ENCODE peak calls at places on chromosome 17, in four cellular contexts. X is cardiac muscle cell, K is kidney epithelial cell, J is MCF 10A. Z is an unnamed sample.

GRCh38 chr17:17382060-17382449 is 78.9 kb downstream of the NT5M start:
- DNase-seq in J (no peak), K (no peak), X (no peak), Z (no peak)

GRCh38 chr17:2064511-2064910 is 9.6 kb downstream of the HIC1 start:
- DNase-seq in K (no peak), X (peak), J (no peak), Z (no peak)

GRCh38 chr17:1179635-1180433 is at the start of gene ABR:
- DNase-seq in J (peak), K (no peak), X (peak), Z (no peak)

GRCh38 chr17:2087597-2088211 is 32.8 kb downstream of the HIC1 start:
- DNase-seq in K (no peak), J (no peak), X (peak), Z (no peak)

GRCh38 chr17:71349908-71350600 is 770.8 kb upstream of the SOX9 start:
- DNase-seq in J (no peak), K (no peak), X (peak), Z (no peak)

GRCh38 chr17:81541123-81541522 is 11.0 kb downstream of the FAAP100 start:
- DNase-seq in K (no peak), J (no peak), X (no peak), Z (no peak)

GRCh38 chr17:2398655-2399571 is 1.9 kb downstream of the MNT start:
- DNase-seq in K (no peak), X (peak), J (peak), Z (peak)

GRCh38 chr17:51371732-51372151 is 111.4 kb downstream of the UTP18 start:
- DNase-seq in X (peak), K (no peak), J (peak), Z (peak)

GRCh38 chr17:36188891-36189306 is 7.7 kb downstream of the CCL3L1 start:
- DNase-seq in J (no peak), X (peak), K (no peak), Z (no peak)

GRCh38 chr17:74454197-74455024 is 12.0 kb upstream of the CD300A start:
- DNase-seq in J (peak), K (no peak), X (peak), Z (peak)

DNA sequence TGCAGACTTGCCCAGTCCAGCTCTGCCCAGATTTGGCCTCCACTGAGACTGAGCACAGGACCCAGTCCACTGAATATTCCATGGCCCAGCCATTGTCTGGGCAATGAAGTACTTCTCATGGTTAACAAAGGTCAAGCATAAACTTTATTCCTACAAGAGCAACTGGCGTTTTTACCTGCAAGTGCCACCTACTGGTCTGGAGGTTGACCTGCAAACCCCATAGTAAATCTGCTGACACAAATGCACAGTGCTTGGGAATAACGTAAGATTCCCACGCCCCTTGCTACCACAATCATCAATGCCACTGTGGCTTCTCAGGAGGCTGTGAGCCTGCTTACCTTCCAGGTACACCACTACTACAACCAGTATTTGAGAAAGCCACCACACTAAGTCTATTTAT is 170.2 kb downstream of the CEP112 start:
- DNase-seq in J (no peak), K (no peak), X (no peak), Z (no peak)
- TF ChIP-seq CTCF in J (no peak), K (no peak), X (no peak), Z (no peak)

DNA sequence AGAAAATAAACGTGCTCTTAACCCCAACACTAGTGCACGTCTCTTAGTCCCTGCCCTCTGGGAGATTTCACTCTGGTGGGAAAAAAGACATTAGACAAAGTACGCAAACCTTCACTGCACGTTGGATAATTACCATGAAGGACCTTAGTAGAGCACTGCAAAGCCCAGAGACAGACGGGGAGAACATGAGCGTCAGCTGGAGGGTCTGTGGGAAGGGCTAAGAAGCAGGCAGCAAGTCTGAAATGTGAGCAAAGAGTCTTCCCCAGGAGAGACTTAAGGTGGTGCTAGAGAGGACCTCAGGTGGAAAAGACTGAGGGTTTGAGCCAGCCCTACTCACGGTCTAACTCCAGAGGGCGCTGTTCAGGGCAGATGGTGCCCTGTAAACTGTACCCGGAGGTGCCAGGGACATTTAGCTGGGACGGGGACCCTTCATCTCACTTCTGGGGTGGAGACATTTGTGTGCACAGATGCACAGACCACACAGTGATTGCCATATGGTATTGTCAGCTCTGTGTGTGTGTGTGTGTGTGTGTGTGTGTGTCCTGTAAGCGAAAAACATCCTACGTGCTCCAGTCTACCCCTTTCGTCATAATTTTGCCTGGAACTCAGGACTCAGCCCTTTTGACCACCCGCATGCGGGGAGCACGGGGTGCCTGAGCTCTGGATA is 9.9 kb upstream of the STAC2 start:
- DNase-seq in K (peak), J (peak), X (peak), Z (peak)
- TF ChIP-seq CTCF in K (peak), J (peak), X (peak), Z (peak)

GRCh38 chr17:61927211-61928100 is at the start of gene INTS2:
- DNase-seq in J (peak), X (peak), K (peak), Z (peak)
- TF ChIP-seq CTCF in J (no peak), X (no peak), K (no peak), Z (no peak)

GRCh38 chr17:11747441-11747840 is 149.2 kb downstream of the DNAH9 start:
- DNase-seq in X (no peak), J (no peak), K (no peak), Z (no peak)

GRCh38 chr17:11744696-11745095 is 146.4 kb downstream of the DNAH9 start:
- DNase-seq in X (no peak), K (no peak), J (no peak), Z (no peak)

GRCh38 chr17:11739848-11740247 is 141.6 kb downstream of the DNAH9 start:
- DNase-seq in K (no peak), X (no peak), J (no peak), Z (no peak)

GRCh38 chr17:11738151-11738550 is 139.9 kb downstream of the DNAH9 start:
- DNase-seq in X (no peak), J (no peak), K (no peak), Z (no peak)

DNA sequence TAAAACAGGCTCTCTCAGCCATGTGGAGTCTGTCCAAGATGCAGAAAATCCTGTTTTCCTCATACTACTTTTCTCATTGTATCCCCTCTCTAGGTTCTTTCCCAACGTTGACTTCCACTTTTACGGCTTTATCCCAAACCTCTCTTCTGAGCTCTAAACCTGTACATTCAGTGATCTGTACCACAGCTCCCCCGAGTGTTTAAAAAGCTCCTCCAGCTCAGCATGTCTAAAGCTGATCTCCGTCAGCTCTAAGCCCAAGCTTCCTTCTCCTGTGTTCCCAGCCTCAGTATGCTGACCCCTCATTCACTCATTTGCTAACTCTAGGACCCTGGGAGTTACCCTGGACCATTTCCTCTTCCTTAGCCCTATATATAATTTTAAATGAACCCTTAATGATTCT is 144.6 kb downstream of the DNAH9 start:
- DNase-seq in X (no peak), J (no peak), K (no peak), Z (no peak)
- TF ChIP-seq CTCF in X (no peak), J (no peak), K (no peak), Z (no peak)

GRCh38 chr17:29663155-29663554 is 40.4 kb upstream of the CORO6 start:
- DNase-seq in X (peak), K (no peak), J (no peak), Z (no peak)
- TF ChIP-seq CTCF in X (no peak), K (no peak), J (no peak), Z (no peak)

GRCh38 chr17:80361495-80362220 is 53.3 kb upstream of the ENDOV start:
- DNase-seq in K (no peak), J (peak), X (peak), Z (peak)
- TF ChIP-seq CTCF in K (peak), J (peak), X (peak), Z (peak)

GRCh38 chr17:12342609-12343248 is 322.1 kb downstream of the MAP2K4 start:
- DNase-seq in K (no peak), J (peak), X (peak), Z (peak)
- TF ChIP-seq CTCF in K (peak), J (peak), X (peak), Z (no peak)

DNA sequence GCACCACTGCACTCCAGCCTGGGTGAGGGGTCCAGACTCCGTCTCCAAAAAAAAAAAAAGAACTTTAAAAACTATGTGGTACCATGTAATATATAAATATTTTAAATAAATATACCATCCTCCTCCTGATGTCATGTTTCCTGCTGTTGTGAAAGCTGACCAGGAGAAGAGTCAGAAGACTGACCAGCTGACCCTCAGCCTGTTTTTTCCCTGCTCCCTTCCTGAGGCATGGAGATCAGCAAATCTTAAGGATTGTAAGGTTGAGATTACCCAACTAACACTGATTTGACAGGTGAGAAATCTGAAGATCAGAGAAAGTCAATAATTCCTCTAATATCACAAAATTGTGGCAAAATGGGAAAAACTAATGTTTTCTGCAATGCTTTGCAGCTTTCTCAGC is 18.1 kb downstream of the NCOR1 start:
- DNase-seq in K (no peak), X (no peak), J (no peak), Z (no peak)
- TF ChIP-seq CTCF in K (no peak), X (no peak), J (no peak), Z (no peak)

GRCh38 chr17:44095647-44096496 is 25.3 kb downstream of the G6PC3 start:
- DNase-seq in J (peak), K (peak), X (peak), Z (peak)
- TF ChIP-seq CTCF in J (no peak), K (peak), X (peak), Z (peak)

GRCh38 chr17:77794846-77795245 is 163.7 kb upstream of the TNRC6C start:
- DNase-seq in J (no peak), X (no peak), K (no peak), Z (no peak)
- TF ChIP-seq CTCF in J (no peak), X (no peak), K (no peak), Z (no peak)

Z was measured in epithelial cell of esophagus.